ENCODE peak calls at places on chromosomes 4 and X, in eight cellular contexts. S is tibial nerve, B is endothelial cell, E is WTC11, Z is natural killer cell, I is prostate gland, J is fibroblast of mammary gland, Y is osteocyte. X is an unnamed sample.

GRCh38 chr4:6177587-6178197 is 22.7 kb downstream of the JAKMIP1 start:
- DNase-seq in S (no peak), B (no peak), E (peak; percentile 34), Z (peak; percentile 58), I (no peak), J (no peak), Y (no peak), X (no peak)

GRCh38 chrX:20116575-20117240 is at the start of gene MAP7D2:
- DNase-seq in S (no peak), B (peak; percentile 11), E (peak; percentile 31), Z (no peak), I (no peak), J (no peak), Y (no peak), X (no peak)

GRCh38 chr4:56619816-56620215 is 61.3 kb downstream of the HOPX start:
- DNase-seq in S (no peak), B (no peak), E (peak; percentile 20), Z (no peak), I (peak; percentile 15), J (no peak), Y (no peak), X (no peak)

GRCh38 chrX:77493677-77494553 is 46.7 kb downstream of the FGF16 start:
- DNase-seq in S (no peak), B (no peak), E (peak; percentile 60), Z (no peak), I (no peak), J (peak; percentile 47), Y (no peak), X (no peak)

GRCh38 chr4:55016131-55016530 is 109.3 kb downstream of the KDR start:
- DNase-seq in S (no peak), B (no peak), E (no peak), Z (no peak), I (no peak), J (no peak), Y (no peak), X (no peak)

GRCh38 chr4:3819210-3819919 is 53.2 kb downstream of the ADRA2C start:
- DNase-seq in S (no peak), B (no peak), E (no peak), Z (no peak), I (no peak), J (no peak), Y (no peak), X (no peak)

GRCh38 chrX:13487731-13488505 is 81.5 kb upstream of the EGFL6 start:
- DNase-seq in S (peak; percentile 69), B (peak; percentile 39), E (peak; percentile 9), Z (peak; percentile 18), I (peak; percentile 21), J (peak; percentile 94), Y (no peak), X (no peak)

GRCh38 chr4:176193898-176194297 is 1.5 kb downstream of the SPATA4 start:
- DNase-seq in S (no peak), B (no peak), E (no peak), Z (no peak), I (no peak), J (peak; percentile 93), Y (no peak), X (no peak)

GRCh38 chrX:111181883-111182400 is 86.0 kb downstream of the PAK3 start:
- DNase-seq in S (no peak), B (no peak), E (no peak), Z (no peak), I (no peak), J (no peak), Y (no peak), X (no peak)

GRCh38 chrX:14015294-14015693 is 14.4 kb downstream of the GEMIN8 start:
- DNase-seq in S (no peak), B (no peak), E (no peak), Z (no peak), I (no peak), J (peak; percentile 84), Y (no peak), X (no peak)

GRCh38 chr4:51923343-51923742 is 80.4 kb downstream of the DCUN1D4 start:
- DNase-seq in S (no peak), B (no peak), E (no peak), Z (no peak), I (no peak), J (no peak), Y (no peak), X (no peak)

GRCh38 chr4:28229092-28229491 is 1368.5 kb downstream of the STIM2 start:
- DNase-seq in S (no peak), B (no peak), E (no peak), Z (no peak), I (no peak), J (peak; percentile 86), Y (no peak), X (no peak)

GRCh38 chrX:81195712-81196111 is 6.0 kb downstream of the HMGN5 start:
- DNase-seq in S (peak; percentile 66), B (peak; percentile 42), E (peak; percentile 45), Z (peak; percentile 28), I (peak; percentile 6), J (peak; percentile 63), Y (no peak), X (no peak)

GRCh38 chrX:42748067-42748850 is 29.7 kb downstream of the PPP1R2C start:
- DNase-seq in S (no peak), B (no peak), E (no peak), Z (no peak), I (no peak), J (peak; percentile 53), Y (no peak), X (no peak)

GRCh38 chr4:119016636-119017035 is 119.0 kb upstream of the MYOZ2 start:
- DNase-seq in S (no peak), B (no peak), E (no peak), Z (no peak), I (no peak), J (peak; percentile 25), Y (no peak), X (no peak)

GRCh38 chr4:156710571-156711195 is 260.9 kb downstream of the PDGFC start:
- DNase-seq in S (no peak), B (no peak), E (no peak), Z (no peak), I (no peak), J (peak; percentile 20), Y (no peak), X (no peak)

GRCh38 chr4:173256825-173257224 is 77.3 kb downstream of the HMGB2 start:
- DNase-seq in S (no peak), B (no peak), E (no peak), Z (no peak), I (no peak), J (no peak), Y (no peak), X (no peak)

GRCh38 chr4:102047616-102048015 is 257.1 kb downstream of the BANK1 start:
- DNase-seq in S (no peak), B (no peak), E (no peak), Z (no peak), I (no peak), J (no peak), Y (no peak), X (no peak)

GRCh38 chr4:136078971-136079370 is 1453.3 kb downstream of the PCDH18 start:
- DNase-seq in S (no peak), B (no peak), E (no peak), Z (no peak), I (no peak), J (peak; percentile 3), Y (no peak), X (no peak)

GRCh38 chr4:30605616-30606015 is 114.6 kb upstream of the PCDH7 start:
- DNase-seq in S (no peak), B (no peak), E (no peak), Z (no peak), I (no peak), J (peak; percentile 51), Y (no peak), X (no peak)

GRCh38 chr4:25378130-25378743 is 1.2 kb downstream of the ANAPC4 start:
- DNase-seq in S (no peak), B (no peak), E (no peak), Z (no peak), I (no peak), J (no peak), Y (no peak), X (no peak)

DNA sequence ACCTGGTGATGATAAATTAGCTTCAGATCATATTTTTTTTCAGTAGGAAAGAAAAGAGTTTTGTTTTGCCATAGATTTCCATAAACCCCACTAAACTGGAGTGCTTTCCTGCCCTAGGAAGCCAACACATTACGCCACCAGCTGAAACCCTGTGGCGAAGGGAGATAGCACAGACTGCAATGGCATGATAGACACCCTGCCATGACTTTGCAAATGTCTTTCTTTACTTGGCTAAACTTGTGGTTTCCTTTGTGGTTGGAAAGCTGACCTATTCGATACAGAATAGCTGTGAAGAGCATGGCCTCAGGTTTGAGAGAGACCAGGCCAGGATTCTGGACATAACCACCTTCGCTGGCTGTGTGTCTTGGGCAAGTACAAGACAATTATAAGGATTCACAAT is 19.1 kb downstream of the MFAP3L start:
- DNase-seq in S (no peak), B (no peak), E (no peak), Z (no peak), I (no peak), J (no peak), Y (no peak), X (no peak)
- TF ChIP-seq CTCF in S (no peak), B (no peak), E (no peak), Z (no peak), I (no peak), J (no peak), Y (no peak), X (no peak)

GRCh38 chrX:100636321-100636991 is at the start of gene TSPAN6:
- DNase-seq in S (peak; percentile 65), B (peak; percentile 73), E (peak; percentile 78), Z (no peak), I (peak; percentile 75), J (peak; percentile 86), Y (peak; percentile 93), X (peak; percentile 81)
- TF ChIP-seq CTCF in S (peak; percentile 46), B (peak; percentile 51), E (no peak), Z (no peak), I (peak; percentile 39), J (peak; percentile 46), Y (peak; percentile 66), X (peak; percentile 74)

DNA sequence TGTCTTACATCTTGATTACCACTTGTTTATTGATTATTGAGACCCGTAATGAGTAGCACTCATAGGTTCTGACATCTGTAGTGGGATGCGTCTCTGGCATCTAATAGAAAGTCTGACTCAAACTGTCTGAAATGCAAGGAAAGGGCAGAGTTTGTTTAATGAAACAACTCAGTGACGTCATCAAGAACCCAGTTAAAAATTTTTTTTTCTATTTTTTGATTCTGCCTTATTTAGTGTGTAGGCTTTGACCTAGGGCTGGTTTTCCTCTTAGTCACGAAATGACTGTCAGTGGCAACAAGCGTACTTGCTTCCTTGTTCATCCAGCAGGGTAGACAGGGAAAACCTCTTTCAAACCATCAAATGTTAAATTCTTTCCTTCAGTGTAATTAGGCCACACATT is 3.1 kb upstream of the CDKL5 start:
- DNase-seq in S (no peak), B (no peak), E (no peak), Z (no peak), I (no peak), J (peak; percentile 88), Y (peak; percentile 27), X (no peak)
- TF ChIP-seq CTCF in S (no peak), B (no peak), E (no peak), Z (no peak), I (no peak), J (no peak), Y (no peak), X (no peak)

DNA sequence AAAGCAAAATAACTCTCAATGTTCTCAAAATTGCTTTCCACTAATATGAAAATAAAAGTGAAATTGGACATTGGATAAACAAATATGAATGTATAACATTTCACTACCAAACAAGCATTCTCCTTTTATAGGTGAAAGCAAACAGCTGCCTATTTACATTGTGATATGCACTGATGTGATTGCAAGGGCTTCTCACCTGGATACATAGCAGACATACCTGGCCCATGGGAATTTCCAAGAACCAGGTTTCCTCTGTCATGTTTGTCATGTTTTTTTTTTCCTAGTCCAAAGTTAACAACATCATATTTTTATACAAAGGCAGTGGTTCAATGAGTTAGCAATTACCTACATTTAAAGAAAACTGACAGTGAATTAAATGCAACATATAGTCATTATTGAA is 228.5 kb downstream of the ANKRD50 start:
- DNase-seq in S (no peak), B (no peak), E (no peak), Z (no peak), I (no peak), J (no peak), Y (no peak), X (no peak)
- TF ChIP-seq CTCF in S (no peak), B (no peak), E (no peak), Z (no peak), I (no peak), J (no peak), Y (no peak), X (no peak)

X was measured in type B pancreatic cell.